ENCODE peak calls at places on chromosome 9, in five cellular contexts. Y, O, J, H and T are unnamed samples.

GRCh38 chr9:131276107-131276888 is at the start of gene FAM78A:
- DNase-seq in O (peak; percentile 32), Y (no peak), H (no peak), J (no peak), T (no peak)

GRCh38 chr9:134171316-134172197 is 7.2 kb upstream of the RNU6ATAC start:
- DNase-seq in H (no peak), J (no peak), O (no peak), Y (no peak), T (no peak)

GRCh38 chr9:121902483-121903135 is 190.5 kb downstream of the TTLL11 start:
- DNase-seq in Y (no peak), J (no peak), O (no peak), H (peak; percentile 15), T (no peak)

GRCh38 chr9:137067860-137068538 is 2.4 kb downstream of the SAPCD2 start:
- DNase-seq in O (peak; percentile 86), J (peak; percentile 82), H (no peak), Y (peak; percentile 64), T (no peak)

GRCh38 chr9:12680341-12680740 is 12.8 kb upstream of the TYRP1 start:
- DNase-seq in H (no peak), J (no peak), Y (peak; percentile 28), O (no peak), T (no peak)

GRCh38 chr9:35813434-35814105 is 1.3 kb downstream of the HINT2 start:
- DNase-seq in Y (no peak), O (peak; percentile 30), H (no peak), J (peak; percentile 73), T (no peak)

GRCh38 chr9:113542016-113542415 is 78.5 kb downstream of the RGS3 start:
- DNase-seq in Y (no peak), J (no peak), O (no peak), H (no peak), T (no peak)

GRCh38 chr9:38096238-38096805 is 27.3 kb upstream of the SHB start:
- DNase-seq in Y (no peak), H (no peak), J (no peak), O (no peak), T (no peak)

GRCh38 chr9:37620386-37620785 is 28.0 kb upstream of the TOMM5 start:
- DNase-seq in H (no peak), O (no peak), J (no peak), Y (no peak), T (no peak)

GRCh38 chr9:35758475-35759050 is 4.5 kb upstream of the MSMP start:
- DNase-seq in H (no peak), Y (no peak), J (no peak), O (no peak), T (no peak)

GRCh38 chr9:129626944-129627297 is 958 bp downstream of the NTMT1 start:
- DNase-seq in Y (no peak), H (no peak), J (no peak), O (no peak), T (no peak)

GRCh38 chr9:132237481-132237880 is 75.6 kb downstream of the NTNG2 start:
- DNase-seq in H (no peak), Y (no peak), J (no peak), O (no peak), T (no peak)

GRCh38 chr9:105713260-105713938 is 19.1 kb downstream of the TMEM38B start:
- DNase-seq in J (no peak), O (no peak), H (no peak), Y (no peak), T (no peak)

GRCh38 chr9:110142868-110143866 is 64.8 kb downstream of the C9orf152 start:
- DNase-seq in H (no peak), O (no peak), Y (no peak), J (no peak), T (no peak)

GRCh38 chr9:126658964-126659555 is 45.3 kb downstream of the LMX1B start:
- DNase-seq in J (no peak), H (no peak), O (no peak), Y (no peak), T (no peak)

GRCh38 chr9:98185611-98186171 is 6.7 kb downstream of the CORO2A start:
- DNase-seq in Y (no peak), H (no peak), O (no peak), J (no peak), T (no peak)

GRCh38 chr9:68931821-68932220 is 82.1 kb downstream of the PRKACG start:
- DNase-seq in J (no peak), Y (no peak), H (no peak), O (no peak), T (no peak)

GRCh38 chr9:95808001-95808400 is 67.5 kb upstream of the ERCC6L2 start:
- DNase-seq in H (no peak), Y (no peak), J (no peak), O (no peak), T (no peak)

GRCh38 chr9:95810133-95810532 is 65.4 kb upstream of the ERCC6L2 start:
- DNase-seq in Y (no peak), J (no peak), O (no peak), H (no peak), T (no peak)

GRCh38 chr9:95813923-95814322 is 61.6 kb upstream of the ERCC6L2 start:
- DNase-seq in O (no peak), Y (no peak), H (no peak), J (no peak), T (no peak)

GRCh38 chr9:95809686-95810085 is 65.8 kb upstream of the ERCC6L2 start:
- DNase-seq in J (no peak), H (no peak), Y (no peak), O (no peak), T (no peak)

DNA sequence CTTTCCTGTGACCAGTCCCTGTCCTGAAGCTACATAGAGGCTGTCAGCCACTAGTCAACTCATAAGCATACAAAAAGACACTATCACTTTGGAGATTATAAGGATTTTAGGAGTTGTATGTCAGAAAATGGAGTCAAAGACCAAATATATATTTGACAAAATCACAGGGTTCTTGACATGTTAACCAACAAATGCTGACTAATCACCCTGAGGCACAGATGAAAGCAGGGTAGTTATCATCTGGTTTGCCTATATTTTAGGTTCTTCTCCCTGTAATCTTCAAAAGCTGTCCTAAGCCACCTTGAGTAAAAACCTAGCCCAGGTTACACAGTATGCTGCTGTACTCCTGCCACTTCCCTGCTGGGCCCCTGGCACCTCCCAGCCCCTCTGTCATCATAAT is 64.7 kb upstream of the ERCC6L2 start:
- DNase-seq in H (no peak), J (no peak), O (no peak), Y (no peak), T (no peak)
- TF ChIP-seq SUZ12 in H (no peak), J (no peak), O (no peak), Y (no peak), T (no peak)

GRCh38 chr9:72030762-72031161 is 29.7 kb downstream of the C9orf57 start:
- DNase-seq in O (no peak), Y (no peak), H (no peak), J (no peak), T (no peak)
- TF ChIP-seq SUZ12 in O (no peak), Y (no peak), H (no peak), J (no peak), T (no peak)

DNA sequence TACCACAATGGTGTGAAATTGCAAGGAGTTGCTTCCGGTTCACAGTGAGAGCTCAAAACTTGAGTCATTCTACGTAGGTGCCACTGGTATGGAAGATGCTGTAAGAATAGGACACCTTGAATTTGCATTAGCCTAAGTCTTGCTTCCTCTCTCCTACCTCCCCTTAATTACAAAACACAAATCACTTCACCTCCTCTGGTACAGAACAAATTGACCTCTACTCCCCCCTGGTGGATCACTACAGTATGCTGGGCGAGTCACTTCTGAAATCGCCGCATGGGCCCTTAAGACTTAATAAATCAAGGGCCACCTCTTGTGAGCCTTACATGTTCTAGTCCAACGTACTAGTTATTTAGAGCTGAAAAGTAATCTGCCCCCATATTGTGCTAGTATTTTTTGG is 145.3 kb upstream of the SMARCA2 start:
- DNase-seq in J (peak; percentile 18), H (no peak), Y (peak; percentile 49), O (peak; percentile 19), T (peak; percentile 49)
- TF ChIP-seq SUZ12 in J (no peak), H (no peak), Y (no peak), O (no peak), T (no peak)

GRCh38 chr9:28234899-28235277 is 661.6 kb upstream of the C9orf72 start:
- DNase-seq in J (no peak), Y (peak; percentile 11), H (no peak), O (no peak), T (peak; percentile 7)

DNA sequence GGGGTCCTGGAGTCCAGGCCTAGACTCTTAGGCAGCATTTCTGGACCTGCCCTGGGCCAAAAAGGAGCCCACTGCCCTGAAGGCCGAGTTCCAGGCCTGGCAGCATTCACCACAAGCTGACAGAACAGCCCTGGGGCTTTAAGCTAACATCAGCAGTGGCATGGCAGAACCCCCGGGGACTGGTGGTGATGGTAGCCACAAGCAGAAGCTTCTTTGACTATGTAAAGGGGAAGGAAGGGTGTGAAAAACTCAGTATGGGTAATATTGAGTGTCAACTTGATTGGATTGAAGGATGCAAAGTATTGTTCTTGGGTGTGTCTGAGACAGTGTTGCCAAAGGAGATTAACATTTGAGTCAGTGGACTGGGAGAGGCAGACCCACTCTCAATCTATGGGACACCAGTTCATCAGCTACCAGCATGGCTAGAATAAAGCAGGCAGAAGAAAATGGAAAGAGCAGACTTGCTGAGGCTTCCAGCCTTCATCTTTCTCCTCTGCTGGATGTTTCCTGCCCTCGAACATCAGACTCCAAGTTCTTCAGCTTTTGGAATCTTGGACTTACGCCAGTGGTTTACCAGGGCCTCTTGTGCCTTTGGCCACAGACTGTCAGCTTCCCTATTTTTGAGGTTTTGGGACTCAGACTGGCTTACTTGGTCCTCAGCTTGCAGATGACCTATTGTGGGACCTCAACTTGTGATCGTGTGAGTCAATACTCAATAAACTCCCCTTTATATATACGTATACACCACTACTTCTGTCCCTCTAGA is 661.0 kb upstream of the C9orf72 start:
- DNase-seq in J (no peak), O (no peak), Y (no peak), H (no peak), T (no peak)
- TF ChIP-seq SUZ12 in J (no peak), O (no peak), Y (no peak), H (no peak), T (no peak)

GRCh38 chr9:546797-547223 is 294.7 kb upstream of the DMRT1 start:
- DNase-seq in H (no peak), Y (peak; percentile 9), J (peak; percentile 16), O (no peak), T (no peak)
- TF ChIP-seq SUZ12 in H (no peak), Y (no peak), J (no peak), O (no peak), T (no peak)

DNA sequence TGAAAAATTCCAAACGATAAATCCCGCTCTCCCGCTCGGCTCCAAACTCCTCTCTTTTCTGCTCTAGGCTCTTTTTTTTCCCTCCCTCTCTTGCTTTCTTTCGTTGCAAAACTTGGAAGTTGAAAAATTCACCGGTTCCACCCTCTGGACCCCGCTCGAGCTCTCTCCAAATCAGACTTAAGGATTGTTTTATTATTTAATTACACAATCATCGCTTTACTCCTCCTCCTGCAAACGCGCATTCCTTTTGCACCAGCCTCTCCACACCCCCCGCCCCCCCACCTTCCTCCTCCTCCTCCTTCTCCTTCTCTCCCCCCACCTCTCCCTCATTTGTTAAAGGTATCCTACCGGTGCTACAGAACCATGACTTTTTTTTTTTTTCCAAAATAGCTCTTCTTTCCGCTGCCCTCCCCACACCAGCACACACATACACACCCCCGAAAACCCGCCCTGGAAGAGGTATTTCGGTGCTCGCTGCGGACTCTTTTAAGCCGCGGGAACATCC is 535 bp upstream of the NFIB start:
- DNase-seq in J (peak; percentile 57), Y (peak; percentile 68), O (peak; percentile 33), H (no peak), T (no peak)
- TF ChIP-seq SUZ12 in J (no peak), Y (no peak), O (no peak), H (no peak), T (no peak)